ENCODE peak calls at places on chromosomes 7 and 10, in six cellular contexts. K, L, W, B, O and C are unnamed samples.

GRCh38 chr7:139531094-139531493 is 7.6 kb downstream of the CLEC2L start:
- DNase-seq in O (no peak), K (no peak), B (no peak), L (no peak), W (no peak), C (no peak)

GRCh38 chr7:34748244-34749039 is 90.4 kb downstream of the NPSR1 start:
- DNase-seq in W (no peak), K (peak; percentile 10), B (peak; percentile 12), O (peak; percentile 71), L (no peak), C (peak; percentile 1)

GRCh38 chr10:59304521-59305097 is 57.7 kb downstream of the FAM13C start:
- DNase-seq in L (no peak), O (no peak), B (no peak), K (no peak), W (no peak), C (no peak)

GRCh38 chr7:158741294-158741666 is 36.7 kb upstream of the NCAPG2 start:
- DNase-seq in O (no peak), L (no peak), K (no peak), B (no peak), W (no peak), C (no peak)

GRCh38 chr7:14196555-14196954 is 207.1 kb upstream of the ETV1 start:
- DNase-seq in L (no peak), K (peak; percentile 26), B (peak; percentile 12), O (peak; percentile 34), W (no peak), C (no peak)

GRCh38 chr7:50793947-50794570 is 11.4 kb upstream of the GRB10 start:
- DNase-seq in K (no peak), W (no peak), B (no peak), O (no peak), L (no peak), C (no peak)

GRCh38 chr10:72254891-72255568 is 18.7 kb upstream of the DDIT4 start:
- DNase-seq in K (peak; percentile 78), L (peak; percentile 70), W (no peak), B (peak; percentile 57), O (peak; percentile 80), C (peak; percentile 89)

GRCh38 chr10:767211-767610 is 77.7 kb upstream of the DIP2C start:
- DNase-seq in O (no peak), B (no peak), W (no peak), L (no peak), K (no peak), C (no peak)

GRCh38 chr7:15007507-15007906 is 105.0 kb upstream of the DGKB start:
- DNase-seq in K (peak; percentile 5), L (peak; percentile 8), O (no peak), B (no peak), W (no peak), C (no peak)

GRCh38 chr10:88288621-88289059 is 294.5 kb downstream of the RNLS start:
- DNase-seq in K (no peak), L (peak; percentile 67), O (peak; percentile 44), B (no peak), W (no peak), C (peak; percentile 12)

DNA sequence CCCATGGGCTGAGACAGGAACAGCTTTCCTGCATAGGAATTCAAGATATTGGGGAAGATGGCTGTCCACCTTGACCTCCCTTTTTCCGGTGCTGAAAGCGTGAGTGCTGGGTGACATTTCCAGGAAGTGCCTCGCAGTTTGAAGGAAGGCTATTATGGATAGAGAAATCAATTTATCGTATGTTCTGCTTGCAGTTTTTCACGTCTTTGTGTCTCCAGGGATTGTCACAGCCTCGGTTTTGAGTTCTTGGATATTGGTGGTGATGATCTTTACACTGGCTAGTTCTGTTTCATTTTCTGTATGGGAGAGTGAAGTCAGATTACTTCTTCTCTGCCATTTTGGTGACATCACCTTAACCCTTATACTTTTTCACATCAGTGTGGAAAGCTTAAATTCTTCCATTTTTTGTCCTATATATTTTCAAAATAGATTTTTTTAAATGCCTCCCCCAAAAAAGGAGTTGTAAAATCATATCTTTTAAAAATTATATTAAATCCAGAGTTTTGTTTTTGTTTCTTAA is 102.5 kb upstream of the APBB1IP start:
- DNase-seq in W (no peak), L (peak; percentile 61), B (no peak), K (no peak), O (no peak), C (no peak)
- H3K4me3 ChIP-seq in W (no peak overlapping the region), L (peak overlapping the region; percentile 89), B (no peak overlapping the region), K (peak overlapping the region; percentile 55), O (no peak overlapping the region), C (no peak overlapping the region)

DNA sequence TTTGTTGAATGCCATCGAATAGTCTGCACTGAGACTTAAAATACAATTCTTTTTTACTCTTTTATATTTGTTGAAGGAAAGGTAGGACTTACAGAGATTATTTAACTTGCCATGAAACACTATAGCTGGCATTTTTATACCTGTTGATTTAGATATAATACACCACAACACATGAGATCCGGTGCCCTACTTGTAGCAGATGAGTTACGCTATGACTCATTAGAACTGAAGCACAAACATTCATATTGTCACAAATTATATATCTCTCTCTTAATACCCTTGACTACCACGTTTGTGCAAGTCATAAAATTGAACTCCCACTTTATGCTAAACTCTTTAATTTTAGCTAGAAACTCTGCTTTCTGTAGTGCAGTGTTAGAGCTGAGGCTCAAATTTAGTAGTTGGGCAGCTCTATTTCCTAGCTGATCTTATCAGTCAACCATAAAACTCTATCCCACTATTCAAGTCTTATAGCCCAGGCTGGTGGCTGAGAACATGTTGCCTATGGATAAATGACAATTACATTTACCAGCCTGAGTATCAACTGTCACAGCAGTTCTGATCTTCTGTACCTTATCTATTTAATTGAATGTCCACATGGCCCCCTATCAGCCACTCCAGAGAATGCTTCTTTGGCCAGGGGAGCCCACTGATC is 137.4 kb upstream of the SEMA3D start:
- DNase-seq in B (no peak), K (no peak), O (no peak), W (no peak), L (no peak), C (no peak)
- TF ChIP-seq CTCF in B (no peak), K (no peak), O (no peak), W (no peak), L (no peak), C (no peak)

GRCh38 chr7:107170051-107170661 is 1.4 kb downstream of the HBP1 start:
- DNase-seq in K (no peak), L (no peak), O (peak; percentile 26), W (no peak), B (no peak), C (no peak)

GRCh38 chr7:107173191-107173590 is 4.4 kb downstream of the HBP1 start:
- DNase-seq in K (no peak), W (no peak), B (no peak), O (no peak), L (no peak), C (no peak)

GRCh38 chr7:107169120-107170050 is 582 bp downstream of the HBP1 start:
- DNase-seq in O (peak; percentile 97), B (peak; percentile 96), K (peak; percentile 98), L (peak; percentile 95), W (peak; percentile 65), C (peak; percentile 98)

GRCh38 chr7:107172318-107173032 is 3.7 kb downstream of the HBP1 start:
- DNase-seq in B (no peak), L (no peak), K (no peak), O (no peak), W (no peak), C (no peak)

GRCh38 chr7:107171496-107171895 is 2.7 kb downstream of the HBP1 start:
- DNase-seq in B (no peak), O (no peak), K (no peak), W (no peak), L (no peak), C (no peak)
- H3K4me3 ChIP-seq in B (no peak overlapping the region), O (no peak overlapping the region), K (no peak overlapping the region), W (no peak overlapping the region), L (no peak overlapping the region), C (no peak overlapping the region)

DNA sequence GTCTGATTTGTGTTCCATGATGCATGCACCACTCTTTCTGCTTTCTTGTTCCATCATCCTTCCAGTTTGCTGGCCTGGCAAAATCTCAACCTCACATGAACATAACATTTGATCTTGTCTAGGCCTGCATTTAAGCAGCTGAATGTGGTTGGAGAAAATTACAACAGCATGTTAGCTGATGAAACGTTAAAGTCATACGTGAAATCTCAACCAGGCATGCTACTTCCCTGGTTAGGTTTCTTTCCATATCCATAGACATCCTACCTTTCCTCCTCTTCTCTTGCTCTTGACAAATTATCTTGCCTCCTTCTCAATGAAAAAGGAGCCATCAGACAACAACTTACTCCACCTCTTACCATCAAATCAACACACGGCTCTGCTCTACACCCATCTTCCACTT is 153.6 kb downstream of the C1GALT1 start:
- DNase-seq in O (no peak), W (no peak), L (no peak), K (no peak), B (no peak), C (no peak)
- TF ChIP-seq CTCF in O (no peak), W (no peak), L (no peak), K (no peak), B (no peak), C (no peak)

DNA sequence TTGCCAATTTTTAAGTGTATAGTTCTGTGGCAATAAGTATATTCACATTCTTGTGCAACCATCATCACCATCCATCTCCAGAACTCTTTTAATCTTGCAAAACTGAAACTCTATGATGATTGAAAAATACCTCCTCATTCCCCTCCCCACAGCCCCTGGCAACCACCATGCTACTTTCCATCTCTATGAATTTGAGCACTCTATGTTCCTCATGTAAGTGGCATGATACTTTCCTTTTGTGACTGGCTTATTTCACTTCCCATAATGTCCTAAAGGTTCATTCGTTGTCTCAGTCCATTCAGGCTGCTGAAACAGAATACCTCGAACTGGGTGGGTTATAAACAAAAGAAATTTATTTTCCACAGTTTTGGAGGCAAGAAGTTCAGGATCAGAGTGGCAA is 23.4 kb upstream of the EGR2 start:
- DNase-seq in L (peak; percentile 26), O (no peak), K (no peak), W (no peak), B (no peak), C (no peak)
- H3K4me3 ChIP-seq in L (no peak overlapping the region), O (no peak overlapping the region), K (no peak overlapping the region), W (no peak overlapping the region), B (no peak overlapping the region), C (no peak overlapping the region)

GRCh38 chr10:45468110-45468509 is 94.1 kb downstream of the ALOX5 start:
- DNase-seq in K (no peak), O (no peak), B (no peak), W (no peak), L (no peak), C (no peak)
- TF ChIP-seq CTCF in K (no peak), O (no peak), B (no peak), W (no peak), L (no peak), C (no peak)